ENCODE peak calls at places on chromosomes 16 and 17, in five cellular contexts. One of them, this sample, is unnamed.
A peak's percentile ranks its signal among the peaks of the same experiment; 100 is the strongest.

GRCh38 chr17:29862951-29863350 is 67.1 kb downstream of the SSH2 start:
- DNase-seq in thoracic aorta: no peak
- DNase-seq in A549: no peak
- DNase-seq in ovary: no peak
- DNase-seq in AG10803: peak; percentile 56
- DNase-seq in this sample: no peak

GRCh38 chr17:75856062-75856681 is 1.0 kb upstream of the WBP2 start:
- DNase-seq in ovary: no peak
- DNase-seq in thoracic aorta: no peak
- DNase-seq in AG10803: no peak
- DNase-seq in A549: peak; percentile 56
- DNase-seq in this sample: no peak

GRCh38 chr16:53740476-53740875 is 36.5 kb downstream of the FTO start:
- DNase-seq in AG10803: peak; percentile 45
- DNase-seq in ovary: no peak
- DNase-seq in A549: no peak
- DNase-seq in thoracic aorta: no peak
- DNase-seq in this sample: peak; percentile 43

GRCh38 chr17:46995841-46996571 is 17.0 kb upstream of the RPRML start:
- DNase-seq in ovary: no peak
- DNase-seq in AG10803: peak; percentile 53
- DNase-seq in A549: no peak
- DNase-seq in thoracic aorta: no peak
- DNase-seq in this sample: peak; percentile 22

GRCh38 chr16:17368951-17369350 is 101.8 kb downstream of the XYLT1 start:
- DNase-seq in ovary: no peak
- DNase-seq in A549: no peak
- DNase-seq in AG10803: no peak
- DNase-seq in thoracic aorta: no peak
- DNase-seq in this sample: no peak

GRCh38 chr16:23640669-23640958 is 496 bp downstream of the PALB2 start:
- DNase-seq in ovary: no peak
- DNase-seq in AG10803: peak; percentile 1
- DNase-seq in A549: no peak
- DNase-seq in thoracic aorta: no peak
- DNase-seq in this sample: no peak

GRCh38 chr16:1788095-1788707 is 5.3 kb downstream of the IGFALS start:
- DNase-seq in thoracic aorta: no peak
- DNase-seq in AG10803: no peak
- DNase-seq in ovary: peak; percentile 13
- DNase-seq in A549: no peak
- DNase-seq in this sample: no peak

GRCh38 chr16:15055141-15056053 is 477 bp downstream of the NTAN1 start:
- DNase-seq in thoracic aorta: no peak
- DNase-seq in AG10803: peak; percentile 34
- DNase-seq in A549: peak; percentile 19
- DNase-seq in ovary: peak; percentile 25
- DNase-seq in this sample: peak; percentile 53

GRCh38 chr16:23700093-23700492 is 12.9 kb downstream of the ERN2 start:
- DNase-seq in ovary: no peak
- DNase-seq in thoracic aorta: no peak
- DNase-seq in A549: no peak
- DNase-seq in AG10803: no peak
- DNase-seq in this sample: no peak

GRCh38 chr17:7443499-7444485 is 1.1 kb upstream of the CHRNB1 start:
- DNase-seq in thoracic aorta: no peak
- DNase-seq in ovary: no peak
- DNase-seq in A549: no peak
- DNase-seq in AG10803: peak; percentile 21
- DNase-seq in this sample: no peak

GRCh38 chr17:41334385-41334784 is 16.2 kb downstream of the KRT33A start:
- DNase-seq in A549: no peak
- DNase-seq in AG10803: no peak
- DNase-seq in thoracic aorta: no peak
- DNase-seq in ovary: no peak
- DNase-seq in this sample: no peak

GRCh38 chr16:14284371-14284770 is 213.3 kb downstream of the MRTFB start:
- DNase-seq in thoracic aorta: no peak
- DNase-seq in AG10803: no peak
- DNase-seq in ovary: no peak
- DNase-seq in A549: no peak
- DNase-seq in this sample: no peak

GRCh38 chr17:39979021-39979660 is 1.5 kb upstream of the PSMD3 start:
- DNase-seq in ovary: no peak
- DNase-seq in A549: peak; percentile 23
- DNase-seq in thoracic aorta: no peak
- DNase-seq in AG10803: peak; percentile 84
- DNase-seq in this sample: peak; percentile 74

GRCh38 chr17:75457047-75457654 is 716 bp downstream of the TMEM94 start:
- DNase-seq in thoracic aorta: no peak
- DNase-seq in AG10803: peak; percentile 33
- DNase-seq in ovary: peak; percentile 54
- DNase-seq in A549: peak; percentile 36
- DNase-seq in this sample: no peak

GRCh38 chr16:21727344-21727743 is 63.6 kb downstream of the OTOA start:
- DNase-seq in ovary: no peak
- DNase-seq in A549: no peak
- DNase-seq in thoracic aorta: no peak
- DNase-seq in AG10803: no peak
- DNase-seq in this sample: no peak

GRCh38 chr16:66960270-66960669 is 796 bp upstream of the CES3 start:
- DNase-seq in AG10803: no peak
- DNase-seq in ovary: no peak
- DNase-seq in thoracic aorta: no peak
- DNase-seq in A549: no peak
- DNase-seq in this sample: no peak

GRCh38 chr16:75340715-75341500 is 89.5 kb upstream of the BCAR1 start:
- DNase-seq in A549: no peak
- DNase-seq in ovary: no peak
- DNase-seq in AG10803: peak; percentile 48
- DNase-seq in thoracic aorta: no peak
- DNase-seq in this sample: peak; percentile 29

GRCh38 chr17:28090551-28090950 is 48.1 kb downstream of the NLK start:
- DNase-seq in A549: no peak
- DNase-seq in thoracic aorta: no peak
- DNase-seq in ovary: no peak
- DNase-seq in AG10803: no peak
- DNase-seq in this sample: no peak

GRCh38 chr17:6435968-6436367 is 1.0 kb upstream of the AIPL1 start:
- DNase-seq in thoracic aorta: no peak
- DNase-seq in A549: peak; percentile 79
- DNase-seq in AG10803: peak; percentile 62
- DNase-seq in ovary: no peak
- DNase-seq in this sample: peak; percentile 64

GRCh38 chr16:50683689-50684374 is 2.7 kb upstream of the SNX20 start:
- DNase-seq in A549: no peak
- DNase-seq in AG10803: no peak
- DNase-seq in thoracic aorta: no peak
- DNase-seq in ovary: no peak
- DNase-seq in this sample: no peak

GRCh38 chr16:23248261-23249194 is 53.6 kb upstream of the SCNN1B start:
- DNase-seq in A549: no peak
- DNase-seq in AG10803: peak; percentile 9
- DNase-seq in ovary: no peak
- DNase-seq in thoracic aorta: no peak
- DNase-seq in this sample: no peak

GRCh38 chr17:75553553-75554110 is 28.1 kb downstream of the LLGL2 start:
- DNase-seq in ovary: no peak
- DNase-seq in A549: no peak
- DNase-seq in thoracic aorta: no peak
- DNase-seq in AG10803: no peak
- DNase-seq in this sample: no peak

GRCh38 chr17:76420356-76421053 is 32.4 kb downstream of the UBE2O start:
- DNase-seq in thoracic aorta: no peak
- DNase-seq in AG10803: no peak
- DNase-seq in A549: no peak
- DNase-seq in ovary: no peak
- DNase-seq in this sample: no peak

GRCh38 chr17:77746901-77747620 is 211.4 kb upstream of the TNRC6C start:
- DNase-seq in AG10803: no peak
- DNase-seq in ovary: no peak
- DNase-seq in thoracic aorta: no peak
- DNase-seq in A549: no peak
- DNase-seq in this sample: no peak

GRCh38 chr17:79108870-79109269 is 34.2 kb downstream of the ENGASE start:
- DNase-seq in AG10803: no peak
- DNase-seq in ovary: no peak
- DNase-seq in A549: no peak
- DNase-seq in thoracic aorta: no peak
- DNase-seq in this sample: no peak

GRCh38 chr17:72342582-72343527 is 222.0 kb downstream of the SOX9 start:
- DNase-seq in A549: no peak
- DNase-seq in AG10803: peak; percentile 28
- DNase-seq in thoracic aorta: no peak
- DNase-seq in ovary: no peak
- DNase-seq in this sample: peak; percentile 55

GRCh38 chr17:17886747-17887146 is 50.0 kb upstream of the SREBF1 start:
- DNase-seq in thoracic aorta: no peak
- DNase-seq in A549: no peak
- DNase-seq in AG10803: no peak
- DNase-seq in ovary: no peak
- DNase-seq in this sample: no peak

GRCh38 chr17:16286947-16287562 is 66.2 kb downstream of the CENPV start:
- DNase-seq in AG10803: no peak
- DNase-seq in thoracic aorta: no peak
- DNase-seq in A549: peak; percentile 51
- DNase-seq in ovary: peak; percentile 22
- DNase-seq in this sample: peak; percentile 36

GRCh38 chr17:35540589-35541404 is 3.3 kb upstream of the SLFN12L start:
- DNase-seq in AG10803: peak; percentile 25
- DNase-seq in thoracic aorta: no peak
- DNase-seq in A549: no peak
- DNase-seq in ovary: no peak
- DNase-seq in this sample: peak; percentile 63

GRCh38 chr16:68146583-68146982 is 61.4 kb downstream of the NFATC3 start:
- DNase-seq in AG10803: peak; percentile 61
- DNase-seq in thoracic aorta: no peak
- DNase-seq in ovary: no peak
- DNase-seq in A549: peak; percentile 39
- DNase-seq in this sample: peak; percentile 85

DNA sequence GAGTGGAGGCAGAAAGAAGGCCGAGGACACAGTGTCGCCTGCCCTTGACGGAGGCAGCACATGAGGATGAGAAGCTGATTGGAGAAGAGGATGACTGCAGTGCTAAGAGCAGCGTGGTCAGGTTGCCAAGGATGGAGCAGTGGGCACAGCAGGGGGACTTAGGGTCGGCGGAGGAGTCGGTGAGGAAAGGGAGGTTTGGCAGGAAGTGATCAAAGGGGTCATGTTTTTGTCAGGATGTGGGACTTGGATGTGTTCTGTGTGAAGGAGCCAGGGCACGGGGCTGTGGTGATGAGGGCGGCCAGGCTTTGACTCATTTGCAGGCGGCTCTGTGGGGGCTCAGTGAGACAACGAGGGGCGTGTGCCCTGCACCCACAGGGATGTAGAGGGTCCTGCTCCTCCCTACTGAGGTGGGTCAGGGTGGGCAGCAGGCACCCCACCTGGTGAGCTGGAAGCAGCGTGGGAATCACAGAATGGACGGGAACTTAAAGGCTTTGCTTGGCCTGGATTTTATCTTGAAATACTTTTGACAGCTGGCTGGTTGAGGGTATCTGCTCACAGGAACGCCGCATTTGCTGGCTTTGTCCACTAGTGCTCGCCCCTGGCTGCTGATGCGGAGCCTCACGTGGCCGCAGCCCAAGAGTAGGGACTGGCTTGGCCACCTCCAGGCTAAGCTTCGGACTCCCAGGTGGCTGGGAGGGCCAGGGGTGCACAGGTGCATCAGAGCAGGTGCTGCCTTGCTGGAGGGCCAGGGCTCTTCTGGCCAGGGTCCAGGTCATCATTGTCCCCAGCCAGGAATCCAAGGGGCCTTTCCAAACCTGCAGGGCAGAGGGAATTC is 6.0 kb downstream of the MPG start:
- DNase-seq in thoracic aorta: no peak
- DNase-seq in A549: no peak
- DNase-seq in AG10803: no peak
- DNase-seq in ovary: no peak
- DNase-seq in this sample: no peak
- TF ChIP-seq CTCF in thoracic aorta: peak; percentile 8
- TF ChIP-seq CTCF in A549: no peak
- TF ChIP-seq CTCF in AG10803: no peak
- TF ChIP-seq CTCF in ovary: no peak
- TF ChIP-seq CTCF in this sample: peak; percentile 8

DNA sequence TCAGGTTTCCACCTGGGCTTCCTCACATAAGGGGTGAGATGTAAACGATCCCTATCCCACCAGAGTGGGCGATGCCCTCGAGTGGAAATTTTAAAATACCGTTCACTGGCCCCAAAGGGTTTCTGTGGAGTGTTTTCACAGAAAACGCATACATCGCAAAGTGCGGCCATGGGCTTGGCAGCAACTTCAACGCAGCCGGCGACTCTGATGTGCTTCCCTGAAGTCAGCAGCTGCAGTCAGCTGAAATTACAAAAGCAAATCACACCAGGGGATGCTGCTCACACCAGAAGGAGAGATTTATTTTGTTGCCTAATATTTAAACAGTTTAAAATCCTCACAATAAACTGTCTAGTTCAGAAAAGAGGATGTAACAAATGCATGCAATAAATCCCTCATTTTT is 17.6 kb upstream of the XYLT2 start:
- DNase-seq in ovary: no peak
- DNase-seq in AG10803: no peak
- DNase-seq in thoracic aorta: no peak
- DNase-seq in A549: no peak
- DNase-seq in this sample: no peak
- H3K4me3 ChIP-seq in ovary: no peak overlapping the region
- H3K4me3 ChIP-seq in AG10803: no peak overlapping the region
- H3K4me3 ChIP-seq in thoracic aorta: no peak overlapping the region
- H3K4me3 ChIP-seq in A549: no peak overlapping the region
- H3K4me3 ChIP-seq in this sample: no peak overlapping the region

GRCh38 chr16:3810818-3811217 is 69.7 kb downstream of the CREBBP start:
- DNase-seq in thoracic aorta: no peak
- DNase-seq in A549: no peak
- DNase-seq in ovary: no peak
- DNase-seq in AG10803: no peak
- DNase-seq in this sample: no peak
- TF ChIP-seq CTCF in thoracic aorta: no peak
- TF ChIP-seq CTCF in A549: no peak
- TF ChIP-seq CTCF in ovary: no peak
- TF ChIP-seq CTCF in AG10803: no peak
- TF ChIP-seq CTCF in this sample: no peak

DNA sequence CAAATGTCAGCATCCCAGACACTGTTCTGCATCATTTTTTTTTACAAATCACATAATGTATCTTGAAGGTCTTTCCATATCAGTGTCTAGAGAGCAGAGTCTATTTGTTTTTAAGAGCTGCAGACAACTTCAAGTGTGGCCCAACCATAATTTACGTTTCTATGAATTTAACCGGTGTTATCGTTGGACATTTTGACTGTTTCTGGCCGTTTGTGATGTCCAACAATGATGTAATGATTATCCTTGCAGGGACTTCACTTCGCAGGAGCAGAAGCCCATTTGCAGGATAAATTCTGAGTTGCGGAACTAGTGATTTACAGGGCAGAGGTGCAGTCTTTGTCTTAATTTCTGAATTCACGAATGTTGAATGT is 26.9 kb upstream of the HLF start:
- DNase-seq in thoracic aorta: no peak
- DNase-seq in A549: no peak
- DNase-seq in AG10803: no peak
- DNase-seq in ovary: no peak
- DNase-seq in this sample: no peak
- H3K4me3 ChIP-seq in thoracic aorta: peak overlapping the region; percentile 81
- H3K4me3 ChIP-seq in A549: peak overlapping the region; percentile 56
- H3K4me3 ChIP-seq in AG10803: peak overlapping the region; percentile 66
- H3K4me3 ChIP-seq in ovary: peak overlapping the region; percentile 41
- H3K4me3 ChIP-seq in this sample: peak overlapping the region; percentile 60

GRCh38 chr17:20085283-20085875 is 76.2 kb downstream of the SPECC1 start:
- DNase-seq in AG10803: peak; percentile 77
- DNase-seq in A549: no peak
- DNase-seq in ovary: no peak
- DNase-seq in thoracic aorta: no peak
- DNase-seq in this sample: no peak
- TF ChIP-seq CTCF in AG10803: no peak
- TF ChIP-seq CTCF in A549: no peak
- TF ChIP-seq CTCF in ovary: no peak
- TF ChIP-seq CTCF in thoracic aorta: no peak
- TF ChIP-seq CTCF in this sample: no peak